ENCODE peak calls at places on chromosome 13, in nine cellular contexts. One of them, this sample, is unnamed.
A peak's percentile ranks its signal among the peaks of the same experiment; 100 is the strongest.

GRCh38 chr13:112444001-112444311 is 67.8 kb downstream of the SPACA7 start:
- DNase-seq in stimulated activated CD4-positive, alpha-beta T cell treated with anti-CD3 and anti-CD28 coated beads, Interleukin-1b, Interleukin-23, amount 100 ng/mL, for 24 hours: peak; percentile 42
- DNase-seq in CD8-positive, alpha-beta T cell: no peak
- DNase-seq in NCI-H1092 treated with DMSO at 0.1 percent for 48 hours: peak; percentile 88
- DNase-seq in activated CD4-positive, alpha-beta memory T cell treated with anti-CD3 and anti-CD28 coated beads, Interleukin-2, amount 10 ng/mL, durations not matched to agents 7 days and 5 days: peak; percentile 62
- DNase-seq in upper lobe of right lung: peak; percentile 82
- DNase-seq in activated T-helper 1 cell treated with Interleukin-2 at 50 U/mL for 16 hours: no peak
- DNase-seq in left ventricle myocardium inferior: peak; percentile 49
- DNase-seq in T-helper 2 cell treated with Interferon-gamma antibody and Interleukin-4, amounts not matched to agents 5 μg/mL and 100 μg/mL, for 36 hours: peak; percentile 20
- DNase-seq in this sample: no peak

GRCh38 chr13:41496420-41497234 is 39.3 kb downstream of the RGCC start:
- DNase-seq in stimulated activated CD4-positive, alpha-beta T cell treated with anti-CD3 and anti-CD28 coated beads, Interleukin-1b, Interleukin-23, amount 100 ng/mL, for 24 hours: no peak
- DNase-seq in CD8-positive, alpha-beta T cell: no peak
- DNase-seq in NCI-H1092 treated with DMSO at 0.1 percent for 48 hours: no peak
- DNase-seq in activated CD4-positive, alpha-beta memory T cell treated with anti-CD3 and anti-CD28 coated beads, Interleukin-2, amount 10 ng/mL, durations not matched to agents 7 days and 5 days: no peak
- DNase-seq in upper lobe of right lung: no peak
- DNase-seq in activated T-helper 1 cell treated with Interleukin-2 at 50 U/mL for 16 hours: no peak
- DNase-seq in left ventricle myocardium inferior: no peak
- DNase-seq in T-helper 2 cell treated with Interferon-gamma antibody and Interleukin-4, amounts not matched to agents 5 μg/mL and 100 μg/mL, for 36 hours: no peak
- DNase-seq in this sample: no peak

GRCh38 chr13:78981913-78982312 is 323.0 kb upstream of the OBI1 start:
- DNase-seq in stimulated activated CD4-positive, alpha-beta T cell treated with anti-CD3 and anti-CD28 coated beads, Interleukin-1b, Interleukin-23, amount 100 ng/mL, for 24 hours: no peak
- DNase-seq in CD8-positive, alpha-beta T cell: no peak
- DNase-seq in NCI-H1092 treated with DMSO at 0.1 percent for 48 hours: no peak
- DNase-seq in activated CD4-positive, alpha-beta memory T cell treated with anti-CD3 and anti-CD28 coated beads, Interleukin-2, amount 10 ng/mL, durations not matched to agents 7 days and 5 days: no peak
- DNase-seq in upper lobe of right lung: no peak
- DNase-seq in activated T-helper 1 cell treated with Interleukin-2 at 50 U/mL for 16 hours: no peak
- DNase-seq in left ventricle myocardium inferior: no peak
- DNase-seq in T-helper 2 cell treated with Interferon-gamma antibody and Interleukin-4, amounts not matched to agents 5 μg/mL and 100 μg/mL, for 36 hours: no peak
- DNase-seq in this sample: no peak

GRCh38 chr13:80040219-80040976 is 300.5 kb downstream of the SPRY2 start:
- DNase-seq in stimulated activated CD4-positive, alpha-beta T cell treated with anti-CD3 and anti-CD28 coated beads, Interleukin-1b, Interleukin-23, amount 100 ng/mL, for 24 hours: no peak
- DNase-seq in CD8-positive, alpha-beta T cell: no peak
- DNase-seq in NCI-H1092 treated with DMSO at 0.1 percent for 48 hours: no peak
- DNase-seq in activated CD4-positive, alpha-beta memory T cell treated with anti-CD3 and anti-CD28 coated beads, Interleukin-2, amount 10 ng/mL, durations not matched to agents 7 days and 5 days: no peak
- DNase-seq in upper lobe of right lung: no peak
- DNase-seq in activated T-helper 1 cell treated with Interleukin-2 at 50 U/mL for 16 hours: no peak
- DNase-seq in left ventricle myocardium inferior: no peak
- DNase-seq in T-helper 2 cell treated with Interferon-gamma antibody and Interleukin-4, amounts not matched to agents 5 μg/mL and 100 μg/mL, for 36 hours: no peak
- DNase-seq in this sample: no peak

GRCh38 chr13:31056650-31057275 is 104.9 kb downstream of the HSPH1 start:
- DNase-seq in stimulated activated CD4-positive, alpha-beta T cell treated with anti-CD3 and anti-CD28 coated beads, Interleukin-1b, Interleukin-23, amount 100 ng/mL, for 24 hours: no peak
- DNase-seq in CD8-positive, alpha-beta T cell: no peak
- DNase-seq in NCI-H1092 treated with DMSO at 0.1 percent for 48 hours: no peak
- DNase-seq in activated CD4-positive, alpha-beta memory T cell treated with anti-CD3 and anti-CD28 coated beads, Interleukin-2, amount 10 ng/mL, durations not matched to agents 7 days and 5 days: no peak
- DNase-seq in upper lobe of right lung: no peak
- DNase-seq in activated T-helper 1 cell treated with Interleukin-2 at 50 U/mL for 16 hours: no peak
- DNase-seq in left ventricle myocardium inferior: no peak
- DNase-seq in T-helper 2 cell treated with Interferon-gamma antibody and Interleukin-4, amounts not matched to agents 5 μg/mL and 100 μg/mL, for 36 hours: no peak
- DNase-seq in this sample: no peak

GRCh38 chr13:43815204-43815603 is 28.4 kb upstream of the ENOX1 start:
- DNase-seq in stimulated activated CD4-positive, alpha-beta T cell treated with anti-CD3 and anti-CD28 coated beads, Interleukin-1b, Interleukin-23, amount 100 ng/mL, for 24 hours: no peak
- DNase-seq in CD8-positive, alpha-beta T cell: no peak
- DNase-seq in NCI-H1092 treated with DMSO at 0.1 percent for 48 hours: no peak
- DNase-seq in activated CD4-positive, alpha-beta memory T cell treated with anti-CD3 and anti-CD28 coated beads, Interleukin-2, amount 10 ng/mL, durations not matched to agents 7 days and 5 days: no peak
- DNase-seq in upper lobe of right lung: no peak
- DNase-seq in activated T-helper 1 cell treated with Interleukin-2 at 50 U/mL for 16 hours: no peak
- DNase-seq in left ventricle myocardium inferior: no peak
- DNase-seq in T-helper 2 cell treated with Interferon-gamma antibody and Interleukin-4, amounts not matched to agents 5 μg/mL and 100 μg/mL, for 36 hours: no peak
- DNase-seq in this sample: no peak

GRCh38 chr13:50521750-50522149 is 321.7 kb downstream of the DLEU7 start:
- DNase-seq in stimulated activated CD4-positive, alpha-beta T cell treated with anti-CD3 and anti-CD28 coated beads, Interleukin-1b, Interleukin-23, amount 100 ng/mL, for 24 hours: no peak
- DNase-seq in CD8-positive, alpha-beta T cell: no peak
- DNase-seq in NCI-H1092 treated with DMSO at 0.1 percent for 48 hours: no peak
- DNase-seq in activated CD4-positive, alpha-beta memory T cell treated with anti-CD3 and anti-CD28 coated beads, Interleukin-2, amount 10 ng/mL, durations not matched to agents 7 days and 5 days: no peak
- DNase-seq in upper lobe of right lung: no peak
- DNase-seq in activated T-helper 1 cell treated with Interleukin-2 at 50 U/mL for 16 hours: no peak
- DNase-seq in left ventricle myocardium inferior: no peak
- DNase-seq in T-helper 2 cell treated with Interferon-gamma antibody and Interleukin-4, amounts not matched to agents 5 μg/mL and 100 μg/mL, for 36 hours: no peak
- DNase-seq in this sample: no peak

GRCh38 chr13:45468676-45469075 is 3.9 kb downstream of the COG3 start:
- DNase-seq in stimulated activated CD4-positive, alpha-beta T cell treated with anti-CD3 and anti-CD28 coated beads, Interleukin-1b, Interleukin-23, amount 100 ng/mL, for 24 hours: no peak
- DNase-seq in CD8-positive, alpha-beta T cell: no peak
- DNase-seq in NCI-H1092 treated with DMSO at 0.1 percent for 48 hours: no peak
- DNase-seq in activated CD4-positive, alpha-beta memory T cell treated with anti-CD3 and anti-CD28 coated beads, Interleukin-2, amount 10 ng/mL, durations not matched to agents 7 days and 5 days: no peak
- DNase-seq in upper lobe of right lung: no peak
- DNase-seq in activated T-helper 1 cell treated with Interleukin-2 at 50 U/mL for 16 hours: no peak
- DNase-seq in left ventricle myocardium inferior: no peak
- DNase-seq in T-helper 2 cell treated with Interferon-gamma antibody and Interleukin-4, amounts not matched to agents 5 μg/mL and 100 μg/mL, for 36 hours: no peak
- DNase-seq in this sample: no peak

GRCh38 chr13:105787518-105788085 is 747.9 kb downstream of the EFNB2 start:
- DNase-seq in stimulated activated CD4-positive, alpha-beta T cell treated with anti-CD3 and anti-CD28 coated beads, Interleukin-1b, Interleukin-23, amount 100 ng/mL, for 24 hours: no peak
- DNase-seq in CD8-positive, alpha-beta T cell: no peak
- DNase-seq in NCI-H1092 treated with DMSO at 0.1 percent for 48 hours: no peak
- DNase-seq in activated CD4-positive, alpha-beta memory T cell treated with anti-CD3 and anti-CD28 coated beads, Interleukin-2, amount 10 ng/mL, durations not matched to agents 7 days and 5 days: no peak
- DNase-seq in upper lobe of right lung: no peak
- DNase-seq in activated T-helper 1 cell treated with Interleukin-2 at 50 U/mL for 16 hours: no peak
- DNase-seq in left ventricle myocardium inferior: no peak
- DNase-seq in T-helper 2 cell treated with Interferon-gamma antibody and Interleukin-4, amounts not matched to agents 5 μg/mL and 100 μg/mL, for 36 hours: no peak
- DNase-seq in this sample: no peak

GRCh38 chr13:28991764-28992163 is 171.6 kb downstream of the MTUS2 start:
- DNase-seq in stimulated activated CD4-positive, alpha-beta T cell treated with anti-CD3 and anti-CD28 coated beads, Interleukin-1b, Interleukin-23, amount 100 ng/mL, for 24 hours: no peak
- DNase-seq in CD8-positive, alpha-beta T cell: no peak
- DNase-seq in NCI-H1092 treated with DMSO at 0.1 percent for 48 hours: no peak
- DNase-seq in activated CD4-positive, alpha-beta memory T cell treated with anti-CD3 and anti-CD28 coated beads, Interleukin-2, amount 10 ng/mL, durations not matched to agents 7 days and 5 days: no peak
- DNase-seq in upper lobe of right lung: no peak
- DNase-seq in activated T-helper 1 cell treated with Interleukin-2 at 50 U/mL for 16 hours: no peak
- DNase-seq in left ventricle myocardium inferior: no peak
- DNase-seq in T-helper 2 cell treated with Interferon-gamma antibody and Interleukin-4, amounts not matched to agents 5 μg/mL and 100 μg/mL, for 36 hours: no peak
- DNase-seq in this sample: no peak

GRCh38 chr13:76758738-76759137 is 127.5 kb downstream of the KCTD12 start:
- DNase-seq in stimulated activated CD4-positive, alpha-beta T cell treated with anti-CD3 and anti-CD28 coated beads, Interleukin-1b, Interleukin-23, amount 100 ng/mL, for 24 hours: no peak
- DNase-seq in CD8-positive, alpha-beta T cell: no peak
- DNase-seq in NCI-H1092 treated with DMSO at 0.1 percent for 48 hours: no peak
- DNase-seq in activated CD4-positive, alpha-beta memory T cell treated with anti-CD3 and anti-CD28 coated beads, Interleukin-2, amount 10 ng/mL, durations not matched to agents 7 days and 5 days: no peak
- DNase-seq in upper lobe of right lung: no peak
- DNase-seq in activated T-helper 1 cell treated with Interleukin-2 at 50 U/mL for 16 hours: no peak
- DNase-seq in left ventricle myocardium inferior: no peak
- DNase-seq in T-helper 2 cell treated with Interferon-gamma antibody and Interleukin-4, amounts not matched to agents 5 μg/mL and 100 μg/mL, for 36 hours: no peak
- DNase-seq in this sample: no peak

GRCh38 chr13:110261166-110262081 is 45.5 kb downstream of the COL4A1 start:
- DNase-seq in stimulated activated CD4-positive, alpha-beta T cell treated with anti-CD3 and anti-CD28 coated beads, Interleukin-1b, Interleukin-23, amount 100 ng/mL, for 24 hours: no peak
- DNase-seq in CD8-positive, alpha-beta T cell: no peak
- DNase-seq in NCI-H1092 treated with DMSO at 0.1 percent for 48 hours: no peak
- DNase-seq in activated CD4-positive, alpha-beta memory T cell treated with anti-CD3 and anti-CD28 coated beads, Interleukin-2, amount 10 ng/mL, durations not matched to agents 7 days and 5 days: no peak
- DNase-seq in upper lobe of right lung: no peak
- DNase-seq in activated T-helper 1 cell treated with Interleukin-2 at 50 U/mL for 16 hours: no peak
- DNase-seq in left ventricle myocardium inferior: no peak
- DNase-seq in T-helper 2 cell treated with Interferon-gamma antibody and Interleukin-4, amounts not matched to agents 5 μg/mL and 100 μg/mL, for 36 hours: no peak
- DNase-seq in this sample: no peak

GRCh38 chr13:68727165-68727564 is 1380.5 kb upstream of the ATXN8OS start:
- DNase-seq in stimulated activated CD4-positive, alpha-beta T cell treated with anti-CD3 and anti-CD28 coated beads, Interleukin-1b, Interleukin-23, amount 100 ng/mL, for 24 hours: no peak
- DNase-seq in CD8-positive, alpha-beta T cell: no peak
- DNase-seq in NCI-H1092 treated with DMSO at 0.1 percent for 48 hours: peak; percentile 56
- DNase-seq in activated CD4-positive, alpha-beta memory T cell treated with anti-CD3 and anti-CD28 coated beads, Interleukin-2, amount 10 ng/mL, durations not matched to agents 7 days and 5 days: no peak
- DNase-seq in upper lobe of right lung: no peak
- DNase-seq in activated T-helper 1 cell treated with Interleukin-2 at 50 U/mL for 16 hours: no peak
- DNase-seq in left ventricle myocardium inferior: no peak
- DNase-seq in T-helper 2 cell treated with Interferon-gamma antibody and Interleukin-4, amounts not matched to agents 5 μg/mL and 100 μg/mL, for 36 hours: no peak
- DNase-seq in this sample: no peak

GRCh38 chr13:28753208-28753892 is 34.6 kb upstream of the SLC46A3 start:
- DNase-seq in stimulated activated CD4-positive, alpha-beta T cell treated with anti-CD3 and anti-CD28 coated beads, Interleukin-1b, Interleukin-23, amount 100 ng/mL, for 24 hours: no peak
- DNase-seq in CD8-positive, alpha-beta T cell: no peak
- DNase-seq in NCI-H1092 treated with DMSO at 0.1 percent for 48 hours: no peak
- DNase-seq in activated CD4-positive, alpha-beta memory T cell treated with anti-CD3 and anti-CD28 coated beads, Interleukin-2, amount 10 ng/mL, durations not matched to agents 7 days and 5 days: no peak
- DNase-seq in upper lobe of right lung: peak; percentile 69
- DNase-seq in activated T-helper 1 cell treated with Interleukin-2 at 50 U/mL for 16 hours: no peak
- DNase-seq in left ventricle myocardium inferior: peak; percentile 21
- DNase-seq in T-helper 2 cell treated with Interferon-gamma antibody and Interleukin-4, amounts not matched to agents 5 μg/mL and 100 μg/mL, for 36 hours: no peak
- DNase-seq in this sample: no peak

GRCh38 chr13:50344717-50345116 is 329.5 kb downstream of the KCNRG start:
- DNase-seq in stimulated activated CD4-positive, alpha-beta T cell treated with anti-CD3 and anti-CD28 coated beads, Interleukin-1b, Interleukin-23, amount 100 ng/mL, for 24 hours: no peak
- DNase-seq in CD8-positive, alpha-beta T cell: no peak
- DNase-seq in NCI-H1092 treated with DMSO at 0.1 percent for 48 hours: no peak
- DNase-seq in activated CD4-positive, alpha-beta memory T cell treated with anti-CD3 and anti-CD28 coated beads, Interleukin-2, amount 10 ng/mL, durations not matched to agents 7 days and 5 days: no peak
- DNase-seq in upper lobe of right lung: no peak
- DNase-seq in activated T-helper 1 cell treated with Interleukin-2 at 50 U/mL for 16 hours: no peak
- DNase-seq in left ventricle myocardium inferior: no peak
- DNase-seq in T-helper 2 cell treated with Interferon-gamma antibody and Interleukin-4, amounts not matched to agents 5 μg/mL and 100 μg/mL, for 36 hours: no peak
- DNase-seq in this sample: no peak

This sample was measured in T-cell.